ENCODE peak calls at places on chromosomes 13 and 19, in six cellular contexts. L is stimulated activated naive CD8-positive, alpha-beta T cell treated with anti-CD3 and anti-CD28 coated beads, Interleukin-15, amount 100 ng/mL, for 72 hours; Z is sciatic nerve; U is gastroesophageal sphincter; A is activated naive CD8-positive, alpha-beta T cell treated with anti-CD3 and anti-CD28 coated beads, Interleukin-2, amount 50 U/mL, for 24 hours; Q is lower lobe of right lung. J is an unnamed sample.

GRCh38 chr13:20332361-20333096 is 100.4 kb upstream of the GJB6 start:
- ATAC-seq in A (no peak), Q (peak), Z (peak), U (peak), L (no peak), J (no peak)

GRCh38 chr13:44744880-44745633 is 168.9 kb upstream of the TSC22D1 start:
- ATAC-seq in A (no peak), Q (no peak), Z (no peak), L (no peak), U (no peak), J (no peak)

GRCh38 chr19:4676955-4677731 is 7.0 kb upstream of the MYDGF start:
- ATAC-seq in A (peak), L (no peak), U (peak), Q (peak), Z (peak), J (peak)

GRCh38 chr19:40420766-40421467 is 4.9 kb downstream of the SERTAD1 start:
- ATAC-seq in L (peak), A (peak), U (peak), Q (peak), Z (peak), J (peak)

GRCh38 chr13:20808874-20809273 is 35.1 kb upstream of the EEF1AKMT1 start:
- ATAC-seq in U (no peak), Q (peak), A (no peak), Z (no peak), L (no peak), J (no peak)

GRCh38 chr13:26867451-26868067 is 107.0 kb upstream of the GPR12 start:
- ATAC-seq in L (no peak), A (no peak), Z (no peak), Q (no peak), U (no peak), J (no peak)

GRCh38 chr19:58440556-58440955 is 603 bp upstream of the ZNF132 start:
- ATAC-seq in U (peak), Z (peak), L (no peak), A (no peak), Q (peak), J (no peak)

GRCh38 chr13:23996456-23996855 is 99.2 kb upstream of the C1QTNF9B start:
- ATAC-seq in L (no peak), U (no peak), Z (no peak), A (no peak), Q (no peak), J (no peak)

GRCh38 chr13:97268772-97269171 is 46.6 kb downstream of the MBNL2 start:
- ATAC-seq in Q (peak), L (no peak), U (no peak), A (no peak), Z (peak), J (no peak)

GRCh38 chr13:48801255-48801654 is 147.5 kb downstream of the CYSLTR2 start:
- ATAC-seq in U (no peak), Z (no peak), A (no peak), L (no peak), Q (no peak), J (no peak)